ENCODE peak calls at places on chromosomes 6 and 20, in six cellular contexts. F is cardiac muscle cell, H is BJ, P is MCF 10A, Q is PC-3, M is B cell. D is an unnamed sample.

GRCh38 chr6:125095501-125096301 is 57.9 kb upstream of the TPD52L1 start:
- DNase-seq in M (no peak), F (peak), H (peak), Q (no peak), P (peak), D (no peak)

GRCh38 chr6:36756761-36757160 is 59.1 kb downstream of the RAB44 start:
- DNase-seq in M (no peak), P (no peak), Q (no peak), H (no peak), F (no peak), D (no peak)

GRCh38 chr6:26103141-26103769 is 16.0 kb downstream of the HFE start:
- DNase-seq in Q (peak), P (peak), M (no peak), H (no peak), F (peak), D (no peak)

GRCh38 chr20:933024-933423 is 16.9 kb upstream of the ANGPT4 start:
- DNase-seq in Q (no peak), F (no peak), P (no peak), M (no peak), H (no peak), D (no peak)

GRCh38 chr6:36413489-36414153 is 26.2 kb upstream of the ETV7 start:
- DNase-seq in P (no peak), M (no peak), F (no peak), Q (no peak), H (no peak), D (no peak)

GRCh38 chr20:5000263-5001173 is 792 bp downstream of the SLC23A2 start:
- DNase-seq in M (no peak), H (no peak), F (no peak), Q (no peak), P (no peak), D (peak)

GRCh38 chr6:11538049-11538798 is 675 bp downstream of the TMEM170B start:
- DNase-seq in F (peak), P (no peak), M (peak), Q (no peak), H (no peak), D (peak)

GRCh38 chr6:2839195-2839981 is 2.3 kb downstream of the SERPINB1 start:
- DNase-seq in H (no peak), P (peak), F (peak), Q (peak), M (no peak), D (peak)

GRCh38 chr6:160215232-160215631 is 43.4 kb downstream of the SLC22A2 start:
- DNase-seq in H (no peak), M (no peak), Q (no peak), P (peak), F (peak), D (no peak)

GRCh38 chr6:7216941-7217621 is 95.9 kb downstream of the SSR1 start:
- DNase-seq in P (no peak), H (no peak), F (no peak), Q (no peak), M (no peak), D (no peak)

GRCh38 chr6:113924199-113924791 is 46.7 kb downstream of the HDAC2 start:
- DNase-seq in P (no peak), M (no peak), Q (no peak), F (no peak), H (no peak), D (no peak)

GRCh38 chr20:17357238-17357637 is 130.4 kb downstream of the PCSK2 start:
- DNase-seq in Q (no peak), P (no peak), M (no peak), H (no peak), F (no peak), D (no peak)

GRCh38 chr6:107421696-107422256 is 37.6 kb downstream of the PDSS2 start:
- DNase-seq in M (no peak), Q (no peak), P (no peak), H (no peak), F (no peak), D (no peak)

GRCh38 chr6:107414246-107414645 is 45.1 kb downstream of the PDSS2 start:
- DNase-seq in M (no peak), Q (no peak), F (no peak), P (no peak), H (no peak), D (no peak)

GRCh38 chr6:107419747-107420146 is 39.6 kb downstream of the PDSS2 start:
- DNase-seq in F (peak), M (no peak), H (no peak), P (no peak), Q (no peak), D (no peak)

GRCh38 chr6:107416179-107416578 is 43.2 kb downstream of the PDSS2 start:
- DNase-seq in F (no peak), P (no peak), Q (no peak), M (no peak), H (no peak), D (no peak)

DNA sequence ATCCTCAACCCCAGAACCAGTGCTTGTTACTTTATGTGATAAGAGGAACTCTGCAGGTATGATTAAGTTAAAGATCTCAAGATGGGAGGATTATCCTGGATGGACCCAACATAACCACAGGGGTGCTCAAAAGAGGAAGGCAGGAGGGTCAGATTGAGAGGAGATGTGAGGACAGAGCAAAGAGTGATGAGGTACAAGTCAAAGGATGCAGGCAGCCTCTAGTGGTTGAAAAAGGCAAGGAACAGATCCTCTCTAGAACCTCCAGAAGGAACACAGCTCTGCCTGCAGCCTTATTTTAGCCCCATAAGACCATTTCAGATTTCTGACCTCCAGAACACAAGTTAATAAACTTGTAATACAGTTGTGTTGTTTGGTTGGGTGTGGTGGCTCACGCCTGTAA is 41.2 kb downstream of the PDSS2 start:
- DNase-seq in Q (peak), M (no peak), H (no peak), P (peak), F (peak), D (no peak)
- TF ChIP-seq CTCF in Q (peak), M (no peak), H (peak), P (peak), F (peak), D (peak)

DNA sequence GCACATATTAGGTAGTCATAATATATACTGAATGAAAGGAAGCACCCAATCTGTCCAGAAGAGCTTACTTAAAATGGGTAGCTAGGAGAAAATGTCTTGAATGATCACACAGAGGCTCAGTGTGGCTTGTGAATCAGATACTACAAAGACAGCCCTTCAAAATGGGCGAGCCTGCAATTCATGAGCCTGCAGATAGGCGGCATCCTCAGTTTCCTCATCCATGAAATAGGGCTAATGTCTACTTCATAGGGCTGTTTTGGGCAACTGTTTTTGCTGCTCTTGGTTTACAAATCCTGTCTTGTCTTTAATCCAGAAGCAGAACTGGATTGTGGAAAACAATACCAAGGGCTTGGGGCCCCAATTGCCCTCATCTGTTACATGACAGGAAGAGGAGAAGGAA is 129.3 kb upstream of the KCNK16 start:
- DNase-seq in P (peak), M (no peak), H (no peak), Q (peak), F (no peak), D (no peak)
- TF ChIP-seq CTCF in P (peak), M (no peak), H (peak), Q (peak), F (peak), D (peak)

GRCh38 chr20:11117808-11118528 is 444.2 kb upstream of the JAG1 start:
- DNase-seq in F (peak), H (no peak), M (no peak), P (peak), Q (peak), D (peak)
- TF ChIP-seq CTCF in F (no peak), H (no peak), M (no peak), P (no peak), Q (no peak), D (no peak)

GRCh38 chr6:130527173-130527572 is 161.4 kb downstream of the TMEM200A start:
- DNase-seq in M (no peak), Q (no peak), P (no peak), H (no peak), F (no peak), D (no peak)

GRCh38 chr6:130529569-130530149 is 163.8 kb downstream of the TMEM200A start:
- DNase-seq in M (no peak), Q (peak), H (no peak), P (no peak), F (no peak), D (no peak)

GRCh38 chr6:130526466-130526865 is 160.6 kb downstream of the TMEM200A start:
- DNase-seq in H (no peak), M (no peak), F (no peak), Q (no peak), P (no peak), D (no peak)

GRCh38 chr6:130524552-130524951 is 158.7 kb downstream of the TMEM200A start:
- DNase-seq in P (no peak), M (no peak), F (no peak), H (no peak), Q (no peak), D (no peak)

DNA sequence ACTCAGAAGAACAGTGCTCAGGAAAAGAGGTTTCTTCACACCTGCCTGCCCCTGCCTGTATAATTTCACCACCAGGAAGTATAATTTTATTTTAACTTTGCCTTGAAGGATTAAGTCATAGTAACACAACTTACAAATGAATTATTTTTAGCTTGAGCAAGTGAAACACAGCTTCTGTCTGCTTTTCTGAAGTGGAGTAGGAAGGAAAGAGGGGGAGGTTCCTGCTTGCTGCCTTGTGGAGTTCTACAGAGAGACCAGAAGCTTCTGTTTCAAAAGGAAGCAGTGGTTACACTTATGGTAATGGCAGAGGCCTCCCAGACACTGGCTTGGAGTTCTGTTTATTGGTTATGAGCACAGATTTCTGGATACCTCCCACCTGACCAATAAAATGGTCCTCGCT is 159.6 kb downstream of the TMEM200A start:
- DNase-seq in F (no peak), Q (no peak), H (no peak), M (no peak), P (no peak), D (no peak)
- TF ChIP-seq CTCF in F (no peak), Q (no peak), H (no peak), M (no peak), P (no peak), D (no peak)

DNA sequence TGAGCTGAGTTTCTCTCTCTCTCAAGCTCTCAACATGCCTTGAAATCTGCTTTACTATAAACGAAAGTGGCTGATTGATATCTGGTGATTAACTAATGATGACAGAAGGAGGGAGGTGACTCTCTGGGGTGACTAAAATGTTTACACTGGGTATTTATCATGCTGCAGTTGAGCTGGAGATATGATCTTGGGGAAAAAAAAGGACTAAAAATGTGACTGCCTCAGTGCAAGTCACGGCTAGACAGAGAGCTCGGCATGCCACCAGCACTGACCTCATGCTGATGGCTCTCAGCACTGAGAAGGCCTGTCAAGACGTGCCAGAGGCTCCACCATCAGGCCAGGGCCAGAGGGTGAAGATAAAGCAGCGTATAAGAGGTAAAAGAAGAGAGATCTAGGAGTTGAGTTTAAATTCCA is 103.1 kb upstream of the SPACA1 start:
- DNase-seq in P (peak), H (peak), F (peak), Q (peak), M (no peak), D (peak)
- TF ChIP-seq CTCF in P (peak), H (peak), F (no peak), Q (peak), M (no peak), D (no peak)

GRCh38 chr20:51079488-51079887 is 56.6 kb upstream of the KCNG1 start:
- DNase-seq in F (no peak), Q (no peak), M (no peak), P (no peak), H (no peak), D (no peak)

GRCh38 chr20:51077601-51078000 is 54.7 kb upstream of the KCNG1 start:
- DNase-seq in F (no peak), Q (no peak), P (no peak), H (no peak), M (no peak), D (no peak)

GRCh38 chr20:51074062-51074461 is 51.2 kb upstream of the KCNG1 start:
- DNase-seq in P (no peak), Q (no peak), M (no peak), F (no peak), H (no peak), D (no peak)

GRCh38 chr20:51082988-51083387 is 60.1 kb upstream of the KCNG1 start:
- DNase-seq in M (no peak), P (no peak), Q (no peak), F (no peak), H (no peak), D (no peak)

DNA sequence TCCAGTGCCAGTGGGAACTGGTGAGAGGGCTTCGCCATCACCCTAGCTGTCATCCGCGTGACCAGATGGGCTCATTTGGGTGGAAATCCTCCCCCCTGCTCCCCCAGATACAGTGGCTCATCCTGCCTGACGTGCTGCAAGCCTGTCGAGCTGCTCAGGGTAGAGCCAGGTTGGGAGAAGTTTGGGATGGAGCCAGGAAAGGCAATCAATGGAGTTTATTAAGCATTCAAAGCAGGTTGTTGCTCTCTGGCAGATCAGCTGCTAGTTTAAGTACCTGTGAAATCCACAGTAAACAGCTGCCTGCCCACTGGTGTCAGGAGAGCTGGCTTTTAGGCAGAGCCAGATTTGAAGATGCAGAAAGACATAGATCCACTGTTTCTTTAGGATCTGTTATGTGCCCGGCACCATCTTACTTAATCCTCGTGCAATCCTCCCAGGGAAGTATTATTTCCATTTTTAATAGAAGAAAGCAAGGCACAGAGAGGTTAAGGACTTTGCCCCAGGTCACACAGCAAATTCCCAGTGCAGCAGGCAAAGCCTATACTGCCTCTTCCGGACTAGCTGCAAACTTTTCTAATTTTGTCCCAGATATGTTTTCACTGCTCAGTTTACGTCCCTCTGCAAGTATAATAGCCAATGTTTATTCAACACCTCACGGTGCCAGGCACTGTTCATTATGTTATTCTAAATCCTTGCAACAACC is 54.1 kb upstream of the KCNG1 start:
- DNase-seq in P (no peak), F (no peak), M (no peak), H (no peak), Q (no peak), D (no peak)
- TF ChIP-seq CTCF in P (no peak), F (no peak), M (no peak), H (no peak), Q (no peak), D (no peak)

GRCh38 chr6:16064687-16065086 is 64.2 kb upstream of the MYLIP start:
- DNase-seq in M (no peak), P (no peak), Q (no peak), F (no peak), H (no peak), D (no peak)
- TF ChIP-seq CTCF in M (no peak), P (no peak), Q (no peak), F (no peak), H (no peak), D (no peak)

DNA sequence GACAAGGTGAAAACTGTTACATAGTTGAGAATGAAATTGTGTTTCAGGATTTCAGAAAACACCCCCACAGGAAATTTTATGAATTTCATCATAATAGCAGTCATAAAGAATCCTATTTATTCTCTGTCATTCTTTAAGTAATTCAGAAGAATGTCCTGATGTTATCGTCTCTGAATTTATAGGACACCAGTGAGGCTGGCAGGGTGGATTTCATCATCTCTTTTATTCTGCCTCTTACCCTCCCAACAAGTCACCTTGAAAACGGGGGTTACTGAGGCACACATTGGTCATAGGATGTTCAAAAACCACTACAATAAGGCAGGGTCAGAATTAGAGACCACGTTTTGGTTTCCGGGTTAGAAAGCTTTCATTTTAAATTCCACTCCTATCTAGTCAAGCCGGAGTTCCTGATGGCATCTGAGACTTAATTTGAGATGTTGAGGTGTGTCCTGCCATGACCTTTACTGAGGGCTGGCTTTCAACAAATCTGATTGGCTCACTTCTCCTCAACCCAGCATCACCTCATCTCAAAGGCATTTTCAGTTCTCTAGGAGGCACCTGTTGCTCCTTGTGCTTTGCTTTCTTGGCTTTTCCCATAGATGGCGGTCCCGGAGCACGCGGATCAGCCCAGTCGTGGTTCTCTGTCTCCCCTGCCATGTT is 230.6 kb upstream of the SUPT3H start:
- DNase-seq in F (peak), P (peak), Q (peak), M (no peak), H (no peak), D (no peak)
- TF ChIP-seq CTCF in F (no peak), P (no peak), Q (peak), M (no peak), H (no peak), D (no peak)

GRCh38 chr20:57388953-57389694 is 2.1 kb upstream of the RBM38 start:
- DNase-seq in P (no peak), Q (peak), F (peak), M (peak), H (peak), D (peak)

GRCh38 chr20:57390604-57391438 is at the start of gene RBM38:
- DNase-seq in Q (peak), F (peak), H (no peak), M (peak), P (peak), D (peak)

GRCh38 chr20:57387945-57388351 is 3.2 kb upstream of the RBM38 start:
- DNase-seq in F (no peak), P (no peak), H (no peak), Q (no peak), M (no peak), D (no peak)

GRCh38 chr20:57391439-57392129 is 388 bp downstream of the RBM38 start:
- DNase-seq in P (peak), M (no peak), F (peak), Q (peak), H (no peak), D (no peak)

GRCh38 chr20:57389695-57390603 is 1.2 kb upstream of the RBM38 start:
- DNase-seq in Q (no peak), H (no peak), F (no peak), M (peak), P (no peak), D (peak)
- TF ChIP-seq CTCF in Q (no peak), H (no peak), F (no peak), M (no peak), P (no peak), D (no peak)